ENCODE peak calls at places on chromosomes 5 and 9, in five cellular contexts. J is lower lobe of right lung, V is pancreas, O is AG04450, N is H7. W is an unnamed sample.

GRCh38 chr5:6598351-6598900 is 34.4 kb downstream of the NSUN2 start:
- DNase-seq in V (no peak), J (no peak), O (no peak), N (no peak), W (no peak)

GRCh38 chr5:128537306-128537998 is 593 bp downstream of the FBN2 start:
- DNase-seq in J (peak), V (no peak), O (no peak), N (peak), W (no peak)

GRCh38 chr5:151811593-151812321 is 40.0 kb downstream of the G3BP1 start:
- DNase-seq in N (no peak), J (no peak), V (no peak), O (no peak), W (no peak)

GRCh38 chr5:72608297-72608696 is 101.1 kb upstream of the ZNF366 start:
- DNase-seq in O (peak), N (no peak), V (no peak), J (no peak), W (no peak)

GRCh38 chr9:134751630-134752029 is 110.0 kb downstream of the COL5A1 start:
- DNase-seq in N (no peak), V (no peak), J (no peak), O (no peak), W (no peak)

GRCh38 chr9:131537946-131538345 is 6.9 kb upstream of the UCK1 start:
- DNase-seq in N (no peak), J (no peak), V (no peak), O (no peak), W (no peak)

GRCh38 chr9:6090811-6091210 is 75.4 kb upstream of the RANBP6 start:
- DNase-seq in J (no peak), V (no peak), N (no peak), O (no peak), W (no peak)

GRCh38 chr5:89520771-89521170 is 637.8 kb upstream of the MEF2C start:
- DNase-seq in V (no peak), N (no peak), O (no peak), J (no peak), W (no peak)

GRCh38 chr5:149228610-149229297 is 42.9 kb upstream of the AFAP1L1 start:
- DNase-seq in J (no peak), N (peak), O (peak), V (no peak), W (no peak)

GRCh38 chr5:174545926-174546325 is 178.5 kb upstream of the MSX2 start:
- DNase-seq in V (no peak), O (no peak), N (no peak), J (no peak), W (no peak)

GRCh38 chr9:18437315-18438200 is 36.4 kb upstream of the ADAMTSL1 start:
- DNase-seq in O (no peak), V (no peak), J (no peak), N (no peak), W (no peak)

GRCh38 chr9:72586388-72587160 is 65.2 kb downstream of the TMC1 start:
- DNase-seq in N (no peak), O (peak), V (no peak), J (no peak), W (no peak)

DNA sequence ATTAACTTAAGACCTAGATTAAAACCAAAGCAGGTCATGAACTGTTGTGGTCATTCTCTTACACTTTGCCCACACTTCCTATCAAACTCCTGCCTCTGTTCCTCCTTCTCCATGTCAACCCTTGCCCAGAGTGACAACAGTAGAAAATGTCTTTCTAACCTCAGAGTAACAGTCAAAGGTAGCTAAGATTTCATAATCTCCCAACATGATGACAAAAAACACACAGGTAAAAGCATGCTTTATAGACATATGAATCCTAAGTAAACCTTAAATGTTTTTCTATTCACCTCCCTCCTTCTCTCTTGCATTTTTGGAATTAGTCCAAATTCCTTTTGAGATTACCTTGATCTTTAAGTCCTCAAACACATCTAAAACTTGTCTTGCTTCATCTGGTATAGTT is 422.3 kb downstream of the SPATA31D1 start:
- DNase-seq in V (no peak), J (no peak), O (no peak), N (no peak), W (no peak)
- H3K4me3 ChIP-seq in V (no peak), J (no peak), O (no peak), N (no peak), W (no peak)

DNA sequence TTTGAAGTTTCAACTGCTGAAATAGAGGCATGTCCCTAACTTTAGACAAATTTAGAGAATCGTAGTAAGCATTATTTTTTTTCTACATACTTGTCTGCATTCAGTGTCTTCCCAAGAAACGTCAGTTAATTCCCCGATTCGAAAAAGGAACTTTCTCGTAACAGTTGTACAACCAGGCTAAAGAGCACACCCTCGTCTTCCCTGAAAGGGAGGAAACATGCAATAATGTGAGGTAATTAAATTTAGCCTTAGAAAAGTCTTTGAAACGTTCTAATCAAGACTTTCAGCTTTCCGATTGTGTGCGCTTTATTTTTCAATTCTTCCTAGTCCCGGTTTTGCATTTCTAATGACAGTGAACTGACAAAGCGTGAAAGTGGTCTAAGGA is 362 bp upstream of the SLC1A3 start:
- DNase-seq in J (no peak), O (no peak), N (no peak), V (no peak), W (no peak)
- H3K4me3 ChIP-seq in J (peak), O (peak), N (peak), V (peak), W (no peak)

DNA sequence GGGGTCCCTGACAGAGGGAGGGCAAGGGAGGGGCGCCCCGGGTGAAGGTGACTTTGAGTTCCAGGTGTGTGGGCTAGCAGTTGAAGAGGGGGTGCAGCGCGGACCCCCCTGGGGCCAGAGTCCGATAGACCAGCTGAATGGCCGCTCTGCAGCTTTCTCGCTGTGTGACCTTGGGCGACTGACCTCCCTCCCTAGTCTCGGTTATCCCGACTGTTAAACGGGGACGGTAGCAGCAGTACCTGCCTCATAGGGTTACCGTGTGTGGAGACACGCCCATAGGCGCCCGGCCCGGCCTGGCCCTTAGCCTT is 31.3 kb downstream of the PRRX2 start:
- DNase-seq in V (no peak), J (no peak), N (peak), O (no peak), W (no peak)
- H3K4me3 ChIP-seq in V (peak), J (peak), N (peak), O (peak), W (no peak)

GRCh38 chr9:97502984-97503861 is 1.8 kb downstream of the TMOD1 start:
- DNase-seq in J (no peak), N (peak), O (no peak), V (no peak), W (no peak)

GRCh38 chr9:97500765-97501176 is 695 bp upstream of the TMOD1 start:
- DNase-seq in N (no peak), O (no peak), J (no peak), V (no peak), W (no peak)

GRCh38 chr9:97501177-97501971 is at the start of gene TMOD1:
- DNase-seq in N (peak), J (peak), V (peak), O (no peak), W (peak)

GRCh38 chr9:97502222-97502983 is 937 bp downstream of the TMOD1 start:
- DNase-seq in J (peak), O (no peak), V (peak), N (peak), W (no peak)

GRCh38 chr9:97501972-97502221 is 431 bp downstream of the TMOD1 start:
- DNase-seq in J (no peak), V (no peak), O (no peak), N (peak), W (no peak)
- H3K4me3 ChIP-seq in J (peak), V (peak), O (peak), N (peak), W (peak)

GRCh38 chr5:116562669-116563068 is 12.0 kb downstream of the SEMA6A start:
- DNase-seq in N (no peak), J (no peak), O (no peak), V (no peak), W (no peak)
- H3K4me3 ChIP-seq in N (no peak), J (no peak), O (no peak), V (no peak), W (no peak)

DNA sequence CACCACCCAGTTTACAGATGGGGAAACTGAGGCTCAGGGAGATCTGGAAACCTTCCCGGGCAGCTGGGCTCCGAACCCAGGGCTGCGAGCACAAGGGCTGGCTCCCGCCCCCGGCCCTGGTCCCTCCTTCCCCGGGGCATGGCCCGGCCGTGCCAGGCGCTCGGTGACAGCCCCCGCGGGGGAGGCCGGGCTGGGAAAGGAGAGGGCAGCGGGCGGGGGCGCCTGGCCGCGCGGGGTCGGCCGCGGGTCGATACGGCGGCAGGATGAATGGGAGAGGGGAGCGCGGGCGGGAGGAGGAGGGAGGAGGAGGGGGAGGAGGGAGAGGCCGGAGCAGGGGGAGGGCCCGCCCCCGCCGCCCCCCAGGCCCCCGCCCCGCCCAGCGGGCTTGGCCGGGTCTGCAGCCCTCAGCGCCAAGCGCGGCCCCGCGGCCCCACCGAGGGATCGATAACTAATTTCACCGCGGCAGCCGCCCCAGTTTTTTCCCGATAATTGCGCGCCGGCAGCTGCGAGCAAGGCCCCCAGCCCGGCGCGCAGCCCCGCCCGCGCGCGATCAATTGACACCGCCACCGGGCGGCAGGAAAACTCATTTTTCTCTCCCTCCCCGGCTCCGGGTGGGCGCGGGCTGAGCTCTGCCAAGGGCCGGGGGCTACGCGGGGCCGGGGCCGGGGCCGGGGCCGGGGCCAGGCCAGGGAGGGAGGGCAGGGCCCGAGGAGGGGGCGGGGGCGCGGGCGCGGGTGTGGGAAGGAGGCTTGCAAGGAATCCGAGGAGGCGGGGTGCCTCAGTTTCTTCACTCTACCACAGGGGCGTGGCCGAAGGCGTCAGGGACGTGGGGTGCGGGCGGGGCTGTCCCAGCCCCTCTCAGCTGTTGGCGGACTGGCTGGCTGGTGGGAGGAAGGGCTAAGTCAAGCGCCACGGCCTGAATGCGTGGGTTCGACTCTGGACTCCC is 52.1 kb downstream of the C9orf50 start:
- DNase-seq in J (peak), N (peak), O (no peak), V (peak), W (no peak)
- H3K4me3 ChIP-seq in J (peak), N (peak), O (peak), V (peak), W (peak)

GRCh38 chr5:153964201-153965101 is 74.3 kb downstream of the FAM114A2 start:
- DNase-seq in J (no peak), N (peak), O (no peak), V (no peak), W (no peak)
- H3K4me3 ChIP-seq in J (no peak), N (peak), O (no peak), V (no peak), W (no peak)

GRCh38 chr9:136977223-136978072 is at the start of gene PTGDS:
- DNase-seq in V (no peak), J (no peak), N (peak), O (no peak), W (no peak)

GRCh38 chr9:136975624-136976023 is 1.7 kb upstream of the PTGDS start:
- DNase-seq in J (peak), O (no peak), V (no peak), N (peak), W (no peak)

GRCh38 chr9:136972743-136973142 is 4.6 kb upstream of the PTGDS start:
- DNase-seq in N (no peak), V (no peak), J (no peak), O (no peak), W (no peak)

GRCh38 chr9:136973618-136974617 is 3.4 kb upstream of the PTGDS start:
- DNase-seq in V (no peak), N (no peak), J (no peak), O (no peak), W (no peak)

GRCh38 chr9:136974834-136975535 is 2.3 kb upstream of the PTGDS start:
- DNase-seq in V (no peak), N (no peak), O (no peak), J (no peak), W (no peak)
- H3K4me3 ChIP-seq in V (no peak), N (no peak), O (no peak), J (peak), W (no peak)

GRCh38 chr5:135034963-135035677 is 1.1 kb upstream of the PITX1 start:
- DNase-seq in N (peak), J (peak), V (no peak), O (no peak), W (no peak)
- H3K4me3 ChIP-seq in N (peak), J (no peak), V (no peak), O (peak), W (no peak)